ENCODE peak calls at places on chromosomes 6 and 20, in nine cellular contexts. X is GM23248; Q is AG10803; N is T-helper 2 cell; P is mucosa of descending colon; S is lower lobe of right lung; J is GOT3; E is central memory CD4-positive, alpha-beta T cell; F is fibroblast of mammary gland. R is an unnamed sample.

GRCh38 chr20:42544926-42545325 is 644.8 kb downstream of the PTPRT start:
- DNase-seq in X (no peak), Q (no peak), N (no peak), P (no peak), S (no peak), J (no peak), E (no peak), F (no peak), R (no peak)

GRCh38 chr20:10131612-10132345 is 86.9 kb upstream of the SNAP25 start:
- DNase-seq in X (peak), Q (peak), N (no peak), P (no peak), S (no peak), J (no peak), E (no peak), F (peak), R (no peak)

GRCh38 chr6:170007468-170008240 is 256.2 kb downstream of the ERMARD start:
- DNase-seq in X (no peak), Q (no peak), N (no peak), P (no peak), S (no peak), J (no peak), E (no peak), F (no peak), R (no peak)

GRCh38 chr6:138689849-138690248 is 83.7 kb upstream of the CCDC28A start:
- DNase-seq in X (peak), Q (peak), N (no peak), P (no peak), S (no peak), J (no peak), E (no peak), F (peak), R (no peak)

GRCh38 chr20:2879148-2879547 is 5.9 kb downstream of the PTPRA start:
- DNase-seq in X (peak), Q (peak), N (no peak), P (no peak), S (no peak), J (no peak), E (no peak), F (peak), R (no peak)

GRCh38 chr6:79946773-79947190 is 571 bp downstream of the ELOVL4 start:
- DNase-seq in X (peak), Q (peak), N (peak), P (peak), S (peak), J (no peak), E (peak), F (peak), R (no peak)

GRCh38 chr6:52423971-52424381 is 3.8 kb downstream of the EFHC1 start:
- DNase-seq in X (peak), Q (peak), N (no peak), P (no peak), S (no peak), J (no peak), E (no peak), F (peak), R (peak)

GRCh38 chr6:122014961-122015360 is 384.5 kb upstream of the HSF2 start:
- DNase-seq in X (peak), Q (peak), N (no peak), P (no peak), S (no peak), J (no peak), E (no peak), F (peak), R (no peak)

GRCh38 chr20:51460569-51461265 is 81.8 kb downstream of the NFATC2 start:
- DNase-seq in X (no peak), Q (no peak), N (no peak), P (no peak), S (no peak), J (no peak), E (no peak), F (no peak), R (no peak)

GRCh38 chr6:3139090-3139903 is 18.0 kb downstream of the TUBB2A start:
- DNase-seq in X (peak), Q (peak), N (no peak), P (peak), S (peak), J (no peak), E (no peak), F (peak), R (no peak)

GRCh38 chr6:17994019-17994418 is 6.6 kb upstream of the KIF13A start:
- DNase-seq in X (no peak), Q (no peak), N (no peak), P (no peak), S (no peak), J (no peak), E (no peak), F (no peak), R (no peak)

GRCh38 chr20:62002882-62003480 is 62.7 kb downstream of the TAF4 start:
- DNase-seq in X (no peak), Q (no peak), N (no peak), P (no peak), S (no peak), J (no peak), E (no peak), F (no peak), R (no peak)

GRCh38 chr6:95593025-95593424 is 15.7 kb downstream of the MANEA start:
- DNase-seq in X (no peak), Q (no peak), N (no peak), P (no peak), S (no peak), J (no peak), E (no peak), F (no peak), R (no peak)

GRCh38 chr6:110944681-110945151 is 13.8 kb upstream of the GTF3C6 start:
- DNase-seq in X (peak), Q (peak), N (no peak), P (no peak), S (no peak), J (no peak), E (no peak), F (peak), R (peak)

GRCh38 chr20:7843613-7844012 is 96.6 kb downstream of the HAO1 start:
- DNase-seq in X (peak), Q (peak), N (no peak), P (no peak), S (no peak), J (no peak), E (no peak), F (peak), R (no peak)

GRCh38 chr6:41408982-41409381 is 73.6 kb downstream of the NCR2 start:
- DNase-seq in X (no peak), Q (no peak), N (no peak), P (no peak), S (no peak), J (no peak), E (no peak), F (no peak), R (no peak)

GRCh38 chr6:38482466-38482865 is 157.3 kb downstream of the BTBD9 start:
- DNase-seq in X (no peak), Q (peak), N (no peak), P (no peak), S (no peak), J (no peak), E (no peak), F (no peak), R (no peak)

GRCh38 chr6:145866449-145867401 is 52.1 kb upstream of the FBXO30 start:
- DNase-seq in X (no peak), Q (no peak), N (peak), P (no peak), S (no peak), J (no peak), E (no peak), F (no peak), R (no peak)

GRCh38 chr20:21496452-21496851 is 17.4 kb downstream of the NKX2-2 start:
- DNase-seq in X (no peak), Q (no peak), N (no peak), P (no peak), S (no peak), J (no peak), E (no peak), F (no peak), R (no peak)

R was measured in SW 1271.